ENCODE peak calls at places on chromosomes 7 and 10, in seven cellular contexts. Y, H, R, F, K, N and S are unnamed samples.

GRCh38 chr10:31321396-31321941 is 2.5 kb downstream of the ZEB1 start:
- DNase-seq in R (no peak), F (no peak), K (no peak), N (no peak), Y (no peak), H (no peak), S (no peak)

GRCh38 chr7:17207220-17207619 is 91.2 kb upstream of the AHR start:
- DNase-seq in Y (no peak), F (no peak), N (no peak), R (no peak), K (no peak), H (no peak), S (no peak)

GRCh38 chr7:37354661-37355131 is 94.0 kb downstream of the ELMO1 start:
- DNase-seq in H (peak; percentile 38), Y (no peak), R (no peak), K (no peak), N (no peak), F (peak; percentile 75), S (peak; percentile 32)

GRCh38 chr7:103487419-103487818 is 41.4 kb upstream of the SLC26A5 start:
- DNase-seq in N (no peak), F (no peak), Y (no peak), R (no peak), H (no peak), K (no peak), S (no peak)

GRCh38 chr7:150879345-150879744 is 27.0 kb downstream of the AOC1 start:
- DNase-seq in H (no peak), K (no peak), F (no peak), Y (no peak), N (no peak), R (no peak), S (no peak)

GRCh38 chr10:33286186-33286934 is 48.1 kb downstream of the NRP1 start:
- DNase-seq in Y (no peak), F (no peak), N (no peak), K (no peak), H (no peak), R (no peak), S (no peak)

GRCh38 chr7:127682140-127682539 is 30.1 kb downstream of the SND1 start:
- DNase-seq in F (no peak), R (no peak), H (no peak), Y (no peak), N (no peak), K (no peak), S (peak; percentile 18)

GRCh38 chr7:75772081-75773077 is at the start of gene CCL26:
- DNase-seq in Y (peak; percentile 26), R (no peak), H (peak; percentile 85), F (peak; percentile 60), N (no peak), K (no peak), S (peak; percentile 33)

GRCh38 chr7:135859548-135859947 is 110.9 kb upstream of the FAM180A start:
- DNase-seq in F (no peak), H (no peak), K (no peak), N (no peak), R (no peak), Y (no peak), S (no peak)

GRCh38 chr10:14971867-14972448 is 12.8 kb downstream of the MEIG1 start:
- DNase-seq in N (no peak), R (no peak), F (peak; percentile 23), K (no peak), Y (peak; percentile 45), H (no peak), S (peak; percentile 68)

GRCh38 chr7:112411186-112411795 is 39.0 kb upstream of the IFRD1 start:
- DNase-seq in H (peak; percentile 44), N (no peak), Y (no peak), F (no peak), R (no peak), K (no peak), S (peak; percentile 30)

GRCh38 chr7:130401531-130401930 is 21.2 kb downstream of the CPA1 start:
- DNase-seq in K (no peak), F (no peak), H (no peak), Y (no peak), R (no peak), N (no peak), S (no peak)

GRCh38 chr10:128883126-128884060 is 583.6 kb upstream of the MGMT start:
- DNase-seq in H (no peak), K (no peak), R (no peak), N (no peak), Y (no peak), F (no peak), S (no peak)

GRCh38 chr10:3293536-3294431 is 121.2 kb upstream of the PITRM1 start:
- DNase-seq in F (no peak), N (no peak), Y (no peak), K (no peak), R (no peak), H (no peak), S (no peak)

GRCh38 chr7:31002256-31002655 is 38.5 kb downstream of the GHRHR start:
- DNase-seq in H (no peak), Y (no peak), K (no peak), F (no peak), N (no peak), R (no peak), S (no peak)

GRCh38 chr7:332646-333398 is 42.9 kb downstream of the FOXL3 start:
- DNase-seq in K (no peak), Y (peak; percentile 92), R (peak; percentile 36), N (no peak), F (peak; percentile 82), H (peak; percentile 84), S (peak; percentile 90)

GRCh38 chr7:143315782-143316181 is at the start of gene CLCN1:
- DNase-seq in Y (no peak), R (no peak), H (no peak), N (no peak), K (no peak), F (peak; percentile 57), S (no peak)

GRCh38 chr10:128556575-128556974 is 430.4 kb upstream of the MKI67 start:
- DNase-seq in N (no peak), R (no peak), K (no peak), H (no peak), F (no peak), Y (no peak), S (no peak)

GRCh38 chr10:59622320-59622901 is 87.2 kb downstream of the SLC16A9 start:
- DNase-seq in K (no peak), N (no peak), H (peak; percentile 54), Y (peak; percentile 48), R (no peak), F (no peak), S (peak; percentile 49)

GRCh38 chr7:133742709-133743538 is 384.2 kb upstream of the LRGUK start:
- DNase-seq in F (no peak), K (no peak), Y (no peak), R (no peak), N (no peak), H (no peak), S (no peak)

GRCh38 chr7:150515248-150515647 is 576 bp downstream of the GIMAP7 start:
- DNase-seq in H (no peak), R (no peak), N (no peak), Y (no peak), F (no peak), K (no peak), S (no peak)

DNA sequence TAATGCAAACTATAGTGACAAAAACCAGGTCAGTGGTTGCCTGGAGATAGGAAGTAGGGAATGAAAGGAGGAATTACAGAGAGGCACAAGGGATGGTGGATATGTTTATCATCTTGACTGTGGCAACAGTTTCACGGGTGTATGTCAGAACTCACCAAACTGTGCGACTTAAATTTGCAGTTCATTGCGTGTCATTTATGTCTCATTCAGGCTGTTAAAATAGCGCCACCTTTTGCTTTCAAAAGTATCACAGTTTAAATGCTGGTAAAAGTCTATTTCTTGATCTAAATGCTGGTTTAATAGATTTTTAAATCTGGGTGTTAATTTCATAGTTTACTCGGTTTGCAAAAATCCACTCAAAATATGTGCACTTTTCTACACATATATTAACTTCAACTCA is 51.0 kb downstream of the PTTG1IP2 start:
- DNase-seq in R (no peak), K (no peak), H (no peak), Y (no peak), N (no peak), F (no peak), S (no peak)
- TF ChIP-seq CTCF in R (no peak), K (peak; percentile 34), H (no peak), Y (no peak), N (peak; percentile 26), F (no peak), S (peak; percentile 43)

DNA sequence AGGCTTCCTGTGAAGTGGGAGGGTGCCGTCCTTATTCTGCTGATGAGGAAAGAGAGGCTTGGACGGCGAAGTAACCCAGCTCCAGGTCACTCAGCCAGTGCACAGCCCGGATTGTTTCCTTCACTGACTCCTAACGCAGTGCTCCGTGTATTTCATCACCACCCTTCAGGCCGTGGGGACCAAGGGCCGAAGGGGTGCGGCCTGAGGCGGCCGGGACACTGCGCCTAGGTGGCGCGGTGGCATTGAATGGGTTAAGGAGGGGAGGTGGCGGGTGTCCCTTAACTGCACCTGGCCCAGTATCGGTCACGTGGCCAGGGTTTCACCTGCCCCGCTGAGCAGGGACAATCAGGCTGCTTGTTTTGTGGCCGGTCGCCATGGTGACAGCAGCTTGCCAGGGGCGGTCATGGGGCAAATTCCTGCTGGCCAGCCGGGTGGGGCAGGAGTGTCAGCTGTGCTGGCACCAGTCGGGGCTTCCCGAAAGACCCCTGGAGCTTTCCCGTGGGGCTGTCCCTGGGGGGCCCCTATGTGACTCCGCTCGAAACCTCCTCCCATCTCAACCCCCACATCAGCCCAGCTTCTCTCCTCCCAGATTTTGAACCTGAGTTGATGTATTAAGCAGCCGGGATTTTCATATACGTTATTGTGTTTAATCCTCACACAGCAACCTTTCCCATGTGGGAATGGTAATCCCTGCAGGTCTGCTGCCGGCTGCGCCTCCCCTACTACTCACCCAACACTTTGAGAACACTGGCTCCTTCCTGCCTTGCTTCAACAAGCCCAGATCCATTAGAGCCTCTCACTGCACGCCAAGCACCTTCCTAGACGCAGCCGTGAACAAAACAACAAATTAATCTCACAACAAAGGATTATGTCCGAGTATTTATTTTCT is 4.4 kb upstream of the ABHD11 start:
- DNase-seq in R (peak; percentile 92), K (no peak), Y (peak; percentile 96), F (no peak), H (peak; percentile 54), N (no peak), S (peak; percentile 99)
- H3K27ac ChIP-seq in R (peak overlapping the region; percentile 97), K (no peak overlapping the region), Y (peak overlapping the region; percentile 75), F (no peak overlapping the region), H (no peak overlapping the region), N (peak overlapping the region; percentile 84), S (peak overlapping the region; percentile 97)

GRCh38 chr7:34430456-34430855 is 227.6 kb upstream of the NPSR1 start:
- DNase-seq in R (no peak), Y (no peak), K (no peak), F (no peak), N (no peak), H (no peak), S (no peak)
- TF ChIP-seq CTCF in R (peak; percentile 41), Y (no peak), K (peak; percentile 61), F (no peak), N (peak; percentile 56), H (no peak), S (no peak)

DNA sequence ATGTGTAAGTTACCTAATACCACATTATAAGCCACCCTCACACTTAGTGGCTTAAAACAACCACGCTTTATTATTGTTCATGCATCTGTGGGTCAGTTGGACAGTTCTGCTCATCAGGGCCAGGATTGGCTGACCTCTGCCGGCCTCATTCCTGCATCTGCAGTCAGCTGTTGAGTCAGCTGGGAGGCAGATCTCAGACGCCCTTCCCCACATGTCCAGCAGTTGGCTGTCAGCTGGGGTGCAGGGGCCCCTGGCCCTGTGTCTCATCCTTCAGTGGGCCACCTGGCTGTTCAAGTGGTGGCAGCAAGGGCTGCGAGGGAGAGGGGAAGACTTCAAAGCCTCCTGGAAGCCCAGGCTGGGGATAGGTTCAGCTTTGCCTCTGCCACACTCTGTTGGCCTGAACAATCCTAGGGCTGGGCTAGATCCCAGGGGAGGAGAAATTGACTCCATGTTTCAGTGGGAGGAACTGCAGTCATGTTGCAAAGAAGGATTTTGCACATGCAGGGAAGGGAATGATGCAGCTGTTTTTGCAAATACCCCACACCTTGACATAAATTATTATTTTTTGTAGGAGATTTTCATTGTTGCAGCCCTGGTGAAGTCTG is 33.1 kb downstream of the TACR2 start:
- DNase-seq in F (peak; percentile 61), N (no peak), R (no peak), Y (no peak), H (no peak), K (no peak), S (no peak)
- H3K27ac ChIP-seq in F (peak overlapping the region; percentile 61), N (peak overlapping the region; percentile 84), R (no peak overlapping the region), Y (no peak overlapping the region), H (no peak overlapping the region), K (no peak overlapping the region), S (no peak overlapping the region)